ENCODE peak calls at places on chromosomes 16 and 17, in four cellular contexts. One of them, this sample, is unnamed.

GRCh38 chr16:56343661-56344517 is 81.5 kb downstream of the AMFR start:
- DNase-seq in neuronal stem cell: no peak
- DNase-seq in HAP-1: no peak
- DNase-seq in DND-41: peak; percentile 14
- DNase-seq in this sample: no peak

GRCh38 chr17:59404471-59404870 is 73.0 kb downstream of the YPEL2 start:
- DNase-seq in neuronal stem cell: no peak
- DNase-seq in DND-41: no peak
- DNase-seq in HAP-1: no peak
- DNase-seq in this sample: no peak

GRCh38 chr16:50573947-50574751 is 26.0 kb downstream of the NKD1 start:
- DNase-seq in HAP-1: no peak
- DNase-seq in DND-41: no peak
- DNase-seq in neuronal stem cell: no peak
- DNase-seq in this sample: no peak

GRCh38 chr16:24771132-24771778 is 41.8 kb downstream of the TNRC6A start:
- DNase-seq in HAP-1: no peak
- DNase-seq in neuronal stem cell: no peak
- DNase-seq in DND-41: no peak
- DNase-seq in this sample: no peak

GRCh38 chr17:68570531-68570930 is 30.6 kb downstream of the FAM20A start:
- DNase-seq in HAP-1: no peak
- DNase-seq in neuronal stem cell: no peak
- DNase-seq in DND-41: no peak
- DNase-seq in this sample: no peak

GRCh38 chr16:15498427-15499175 is 64.2 kb downstream of the BMERB1 start:
- DNase-seq in DND-41: no peak
- DNase-seq in HAP-1: no peak
- DNase-seq in neuronal stem cell: no peak
- DNase-seq in this sample: no peak

GRCh38 chr16:10949424-10949970 is 5.1 kb downstream of the CLEC16A start:
- DNase-seq in HAP-1: peak; percentile 4
- DNase-seq in DND-41: peak; percentile 77
- DNase-seq in neuronal stem cell: no peak
- DNase-seq in this sample: peak; percentile 38

GRCh38 chr17:41792835-41793748 is 6.6 kb upstream of the JUP start:
- DNase-seq in neuronal stem cell: no peak
- DNase-seq in HAP-1: no peak
- DNase-seq in DND-41: peak; percentile 17
- DNase-seq in this sample: no peak

GRCh38 chr17:56076980-56077379 is 76.3 kb upstream of the ANKFN1 start:
- DNase-seq in DND-41: no peak
- DNase-seq in neuronal stem cell: no peak
- DNase-seq in HAP-1: no peak
- DNase-seq in this sample: no peak

GRCh38 chr16:32116080-32116479 is 137.0 kb upstream of the TP53TG3D start:
- DNase-seq in DND-41: peak; percentile 41
- DNase-seq in HAP-1: no peak
- DNase-seq in neuronal stem cell: no peak
- DNase-seq in this sample: peak; percentile 13

GRCh38 chr16:68548947-68549346 is 9.9 kb downstream of the ZFP90 start:
- DNase-seq in neuronal stem cell: no peak
- DNase-seq in DND-41: peak; percentile 46
- DNase-seq in HAP-1: no peak
- DNase-seq in this sample: peak; percentile 63

GRCh38 chr17:45719335-45720071 is 64.6 kb upstream of the CRHR1 start:
- DNase-seq in HAP-1: no peak
- DNase-seq in DND-41: no peak
- DNase-seq in neuronal stem cell: no peak
- DNase-seq in this sample: no peak

GRCh38 chr17:49987681-49988441 is 7.2 kb downstream of the DLX3 start:
- DNase-seq in HAP-1: no peak
- DNase-seq in neuronal stem cell: no peak
- DNase-seq in DND-41: no peak
- DNase-seq in this sample: no peak
- H3K4me3 ChIP-seq in HAP-1: no peak overlapping the region
- H3K4me3 ChIP-seq in neuronal stem cell: no peak overlapping the region
- H3K4me3 ChIP-seq in DND-41: no peak overlapping the region
- H3K4me3 ChIP-seq in this sample: no peak overlapping the region

DNA sequence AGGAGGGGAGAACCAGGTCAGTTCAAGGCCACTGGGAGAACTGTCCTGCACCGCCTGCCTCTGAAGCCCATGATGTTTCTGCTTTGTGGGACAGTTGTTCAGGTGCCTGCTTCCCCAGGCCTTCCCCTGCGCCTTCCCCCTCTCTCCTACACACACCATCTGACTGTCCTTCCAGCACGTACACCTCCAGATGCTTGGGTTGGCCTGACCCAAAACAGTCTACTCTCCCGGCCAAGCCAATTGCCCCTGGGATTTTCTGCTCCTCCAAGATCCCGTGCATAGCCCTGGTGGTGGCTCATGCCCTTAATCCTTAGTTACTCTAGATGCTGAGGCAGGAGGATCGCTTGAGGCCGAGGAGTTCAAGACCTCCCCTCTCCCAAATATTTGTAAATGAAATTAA is 684 bp upstream of the RSAD1 start:
- DNase-seq in DND-41: peak; percentile 21
- DNase-seq in HAP-1: no peak
- DNase-seq in neuronal stem cell: no peak
- DNase-seq in this sample: no peak
- H3K4me3 ChIP-seq in DND-41: peak overlapping the region; percentile 66
- H3K4me3 ChIP-seq in HAP-1: peak overlapping the region; percentile 51
- H3K4me3 ChIP-seq in neuronal stem cell: peak overlapping the region; percentile 62
- H3K4me3 ChIP-seq in this sample: peak overlapping the region; percentile 36

GRCh38 chr16:77214411-77215138 is 15.4 kb downstream of the SYCE1L start:
- DNase-seq in DND-41: no peak
- DNase-seq in HAP-1: no peak
- DNase-seq in neuronal stem cell: no peak
- DNase-seq in this sample: no peak
- H3K4me3 ChIP-seq in DND-41: no peak overlapping the region
- H3K4me3 ChIP-seq in HAP-1: no peak overlapping the region
- H3K4me3 ChIP-seq in neuronal stem cell: no peak overlapping the region
- H3K4me3 ChIP-seq in this sample: no peak overlapping the region

GRCh38 chr17:81712468-81713003 is 452 bp downstream of the SLC25A10 start:
- DNase-seq in DND-41: peak; percentile 39
- DNase-seq in HAP-1: no peak
- DNase-seq in neuronal stem cell: no peak
- DNase-seq in this sample: peak; percentile 11

GRCh38 chr17:81711814-81712467 is at the start of gene SLC25A10:
- DNase-seq in HAP-1: peak; percentile 70
- DNase-seq in neuronal stem cell: peak; percentile 78
- DNase-seq in DND-41: peak; percentile 75
- DNase-seq in this sample: peak; percentile 80

GRCh38 chr17:81713004-81713555 is 996 bp downstream of the SLC25A10 start:
- DNase-seq in DND-41: no peak
- DNase-seq in HAP-1: no peak
- DNase-seq in neuronal stem cell: no peak
- DNase-seq in this sample: no peak

GRCh38 chr17:81708739-81709185 is 3.3 kb upstream of the SLC25A10 start:
- DNase-seq in neuronal stem cell: no peak
- DNase-seq in HAP-1: no peak
- DNase-seq in DND-41: no peak
- DNase-seq in this sample: no peak

DNA sequence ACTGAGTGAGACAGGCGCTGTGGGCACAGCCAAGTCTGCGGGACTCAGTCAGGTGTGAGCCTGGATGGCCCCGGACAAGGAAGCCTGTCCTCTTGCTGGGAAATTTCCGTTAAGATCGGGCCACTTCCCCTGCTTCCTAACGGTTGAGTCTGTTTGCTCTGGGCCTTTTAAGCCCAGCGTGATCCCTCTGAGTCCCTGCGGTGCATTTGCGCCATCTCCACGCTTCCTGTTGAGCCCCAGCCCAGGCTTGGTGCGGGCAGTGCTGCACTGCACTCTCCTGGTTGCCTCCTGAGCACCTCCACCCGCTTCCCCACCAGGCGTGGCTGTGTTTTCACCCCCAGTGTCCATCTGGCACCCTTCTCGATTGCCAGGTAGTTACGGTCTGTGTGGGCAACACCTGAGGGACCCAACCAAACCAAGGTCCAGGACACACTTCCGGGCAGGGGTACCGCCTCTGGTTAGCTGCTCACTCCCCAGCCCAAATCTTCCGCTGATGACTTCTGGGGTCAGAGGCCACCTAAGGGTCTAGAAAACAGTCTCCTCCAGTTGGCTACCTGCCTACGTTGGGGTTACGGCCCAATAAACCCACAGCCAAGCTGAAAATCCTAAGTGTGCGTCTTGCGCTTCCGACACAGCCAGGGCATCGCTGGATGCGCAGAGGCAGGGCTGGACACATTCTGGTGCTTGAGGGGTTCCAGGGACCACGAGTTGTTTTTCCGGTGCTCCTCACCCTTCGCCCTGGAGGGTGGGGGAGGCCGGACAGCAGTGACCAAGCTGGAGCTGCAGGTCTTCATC is 1.4 kb upstream of the SLC25A10 start:
- DNase-seq in DND-41: no peak
- DNase-seq in neuronal stem cell: no peak
- DNase-seq in HAP-1: no peak
- DNase-seq in this sample: no peak
- H3K4me3 ChIP-seq in DND-41: peak overlapping the region; percentile 96
- H3K4me3 ChIP-seq in neuronal stem cell: peak overlapping the region; percentile 81
- H3K4me3 ChIP-seq in HAP-1: no peak overlapping the region
- H3K4me3 ChIP-seq in this sample: peak overlapping the region; percentile 5

GRCh38 chr16:66923247-66923851 is 2.0 kb downstream of the RRAD start:
- DNase-seq in HAP-1: no peak
- DNase-seq in neuronal stem cell: no peak
- DNase-seq in DND-41: no peak
- DNase-seq in this sample: no peak
- H3K4me3 ChIP-seq in HAP-1: no peak overlapping the region
- H3K4me3 ChIP-seq in neuronal stem cell: no peak overlapping the region
- H3K4me3 ChIP-seq in DND-41: no peak overlapping the region
- H3K4me3 ChIP-seq in this sample: no peak overlapping the region

DNA sequence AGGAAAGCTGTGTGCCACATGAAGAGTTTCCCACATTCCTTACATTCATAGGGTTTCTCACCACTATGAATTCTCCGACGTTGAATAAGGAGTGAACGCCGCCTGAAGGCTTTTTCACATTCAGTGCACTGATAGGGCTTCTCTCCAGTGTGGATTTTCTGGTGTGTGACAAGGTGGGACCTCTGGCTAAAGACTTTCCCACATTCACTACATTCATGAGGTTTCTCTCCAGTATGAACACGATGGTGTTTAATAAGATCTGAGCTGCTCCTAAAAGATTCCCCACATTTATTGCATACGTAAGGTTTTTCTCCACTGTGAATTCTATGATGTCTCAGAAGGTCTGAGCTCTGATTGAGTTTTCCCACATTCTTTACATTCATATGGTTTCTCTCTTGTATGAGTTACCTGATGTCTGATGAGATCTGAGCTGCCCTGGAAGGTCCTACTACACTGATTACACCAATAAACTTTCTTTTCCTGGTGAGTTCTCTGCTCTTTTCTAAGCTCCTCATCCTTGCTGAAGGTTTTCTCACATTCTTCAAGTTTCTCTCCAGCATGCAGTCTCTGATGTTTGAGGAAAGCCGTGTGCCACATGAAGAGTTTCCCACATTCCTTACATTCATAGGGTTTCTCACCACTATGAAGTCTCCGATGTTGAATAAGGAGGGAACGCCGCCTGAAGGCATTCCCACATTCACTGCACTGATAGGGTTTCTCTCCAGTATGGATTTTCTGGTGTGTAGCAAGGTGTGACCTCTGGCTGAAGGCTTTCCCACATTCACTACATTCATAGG is 10.0 kb downstream of the ZNF594 start:
- DNase-seq in neuronal stem cell: no peak
- DNase-seq in HAP-1: no peak
- DNase-seq in DND-41: no peak
- DNase-seq in this sample: no peak
- H3K4me3 ChIP-seq in neuronal stem cell: no peak overlapping the region
- H3K4me3 ChIP-seq in HAP-1: no peak overlapping the region
- H3K4me3 ChIP-seq in DND-41: no peak overlapping the region
- H3K4me3 ChIP-seq in this sample: no peak overlapping the region

GRCh38 chr17:32774286-32775084 is 102.4 kb downstream of the MYO1D start:
- DNase-seq in HAP-1: no peak
- DNase-seq in neuronal stem cell: no peak
- DNase-seq in DND-41: no peak
- DNase-seq in this sample: no peak

GRCh38 chr17:32772453-32773025 is 104.4 kb downstream of the MYO1D start:
- DNase-seq in DND-41: no peak
- DNase-seq in HAP-1: no peak
- DNase-seq in neuronal stem cell: no peak
- DNase-seq in this sample: no peak

GRCh38 chr17:32780721-32781120 is 96.2 kb downstream of the MYO1D start:
- DNase-seq in DND-41: no peak
- DNase-seq in neuronal stem cell: no peak
- DNase-seq in HAP-1: no peak
- DNase-seq in this sample: no peak

GRCh38 chr17:32777922-32778321 is 99.0 kb downstream of the MYO1D start:
- DNase-seq in neuronal stem cell: no peak
- DNase-seq in HAP-1: no peak
- DNase-seq in DND-41: no peak
- DNase-seq in this sample: no peak

GRCh38 chr17:32777436-32777835 is 99.5 kb downstream of the MYO1D start:
- DNase-seq in neuronal stem cell: no peak
- DNase-seq in HAP-1: no peak
- DNase-seq in DND-41: no peak
- DNase-seq in this sample: no peak
- H3K4me3 ChIP-seq in neuronal stem cell: no peak overlapping the region
- H3K4me3 ChIP-seq in HAP-1: no peak overlapping the region
- H3K4me3 ChIP-seq in DND-41: no peak overlapping the region
- H3K4me3 ChIP-seq in this sample: no peak overlapping the region

GRCh38 chr17:61282377-61282776 is 117.3 kb upstream of the TBX2 start:
- DNase-seq in DND-41: no peak
- DNase-seq in neuronal stem cell: no peak
- DNase-seq in HAP-1: no peak
- DNase-seq in this sample: no peak
- H3K4me3 ChIP-seq in DND-41: no peak overlapping the region
- H3K4me3 ChIP-seq in neuronal stem cell: no peak overlapping the region
- H3K4me3 ChIP-seq in HAP-1: no peak overlapping the region
- H3K4me3 ChIP-seq in this sample: no peak overlapping the region

GRCh38 chr17:39123627-39124026 is 27.8 kb downstream of the PLXDC1 start:
- DNase-seq in HAP-1: no peak
- DNase-seq in DND-41: no peak
- DNase-seq in neuronal stem cell: no peak
- DNase-seq in this sample: no peak

GRCh38 chr17:39122982-39123381 is 28.5 kb downstream of the PLXDC1 start:
- DNase-seq in HAP-1: no peak
- DNase-seq in DND-41: no peak
- DNase-seq in neuronal stem cell: no peak
- DNase-seq in this sample: no peak

GRCh38 chr17:39114744-39115534 is 36.5 kb downstream of the PLXDC1 start:
- DNase-seq in DND-41: no peak
- DNase-seq in neuronal stem cell: no peak
- DNase-seq in HAP-1: no peak
- DNase-seq in this sample: no peak

GRCh38 chr17:39116224-39116623 is 35.2 kb downstream of the PLXDC1 start:
- DNase-seq in HAP-1: no peak
- DNase-seq in neuronal stem cell: no peak
- DNase-seq in DND-41: no peak
- DNase-seq in this sample: no peak

GRCh38 chr17:39118674-39119419 is 32.6 kb downstream of the PLXDC1 start:
- DNase-seq in HAP-1: no peak
- DNase-seq in neuronal stem cell: no peak
- DNase-seq in DND-41: no peak
- DNase-seq in this sample: no peak
- H3K4me3 ChIP-seq in HAP-1: no peak overlapping the region
- H3K4me3 ChIP-seq in neuronal stem cell: no peak overlapping the region
- H3K4me3 ChIP-seq in DND-41: no peak overlapping the region
- H3K4me3 ChIP-seq in this sample: no peak overlapping the region